ENCODE peak calls at places on chromosomes 6 and 20, in nine cellular contexts. R, D, N, Y, K, Z, Q, C and G are unnamed samples.

GRCh38 chr6:42889815-42890214 is 10.4 kb downstream of the RPL7L1 start:
- DNase-seq in Y (no peak), R (no peak), K (no peak), D (no peak), N (no peak), Z (no peak), Q (no peak), C (peak), G (no peak)

GRCh38 chr6:8462694-8463093 is 27.3 kb upstream of the SLC35B3 start:
- DNase-seq in R (no peak), C (no peak), Z (no peak), K (no peak), Q (no peak), Y (no peak), D (no peak), N (no peak), G (no peak)

GRCh38 chr20:58236612-58237317 is 8.3 kb upstream of the ANKRD60 start:
- DNase-seq in K (peak), Q (peak), D (peak), R (peak), Z (peak), N (peak), Y (peak), C (peak), G (peak)

GRCh38 chr6:135576055-135576454 is 78.5 kb upstream of the AHI1 start:
- DNase-seq in Z (no peak), R (no peak), Y (peak), K (peak), D (no peak), C (no peak), Q (no peak), N (peak), G (no peak)

GRCh38 chr20:4956200-4956810 is 45.0 kb downstream of the SLC23A2 start:
- DNase-seq in D (peak), R (peak), Q (no peak), Z (no peak), C (peak), K (peak), N (peak), Y (peak), G (no peak)

GRCh38 chr20:41247523-41248370 is 69.8 kb downstream of the ZHX3 start:
- DNase-seq in Z (no peak), C (no peak), Q (no peak), R (no peak), N (no peak), K (no peak), Y (no peak), D (no peak), G (no peak)

GRCh38 chr6:74715362-74716068 is 490.3 kb downstream of the COL12A1 start:
- DNase-seq in D (no peak), R (no peak), Y (no peak), K (peak), Z (no peak), Q (no peak), N (peak), C (peak), G (no peak)

GRCh38 chr20:53707341-53708102 is 113.9 kb upstream of the ZNF217 start:
- DNase-seq in Q (no peak), D (peak), Y (no peak), C (no peak), K (peak), N (peak), Z (no peak), R (no peak), G (no peak)

GRCh38 chr20:31833931-31834521 is 11.4 kb downstream of the FOXS1 start:
- DNase-seq in Q (no peak), R (no peak), Z (no peak), K (no peak), N (no peak), D (no peak), Y (no peak), C (no peak), G (no peak)

GRCh38 chr20:40173877-40174276 is 515.2 kb downstream of the MAFB start:
- DNase-seq in Y (no peak), K (no peak), N (no peak), R (no peak), Q (no peak), D (no peak), C (no peak), Z (no peak), G (no peak)

GRCh38 chr20:29300579-29301551 is 1956.6 kb upstream of the DEFB115 start:
- DNase-seq in Q (no peak), Y (no peak), Z (no peak), K (no peak), N (no peak), C (no peak), R (no peak), D (no peak), G (no peak)

GRCh38 chr20:59032713-59033059 is 551 bp upstream of the ATP5F1E start:
- DNase-seq in Z (no peak), K (peak), Q (no peak), N (peak), Y (peak), C (peak), R (no peak), D (no peak), G (no peak)

GRCh38 chr6:45419574-45420082 is 41.9 kb upstream of the SUPT3H start:
- DNase-seq in Q (peak), D (peak), Z (peak), Y (no peak), N (peak), K (no peak), C (peak), R (peak), G (peak)

GRCh38 chr6:73032586-73032985 is 192.7 kb downstream of the KHDC1L start:
- DNase-seq in Z (no peak), C (peak), K (peak), N (peak), Y (no peak), D (no peak), R (no peak), Q (no peak), G (no peak)

GRCh38 chr6:158825951-158826306 is 6.8 kb upstream of the EZR start:
- DNase-seq in D (no peak), R (no peak), C (no peak), Y (no peak), K (no peak), Q (no peak), N (peak), Z (no peak), G (no peak)

GRCh38 chr20:5674176-5674660 is 76.0 kb upstream of the SHLD1 start:
- DNase-seq in Y (no peak), C (peak), Q (no peak), K (no peak), N (peak), R (no peak), Z (no peak), D (peak), G (no peak)

GRCh38 chr6:29620629-29621028 is 12.4 kb downstream of the GABBR1 start:
- DNase-seq in K (no peak), Q (no peak), R (no peak), C (no peak), Y (no peak), D (no peak), Z (no peak), N (no peak), G (no peak)

GRCh38 chr6:38136547-38136946 is 317.0 kb downstream of the ZFAND3 start:
- DNase-seq in R (no peak), Z (no peak), K (no peak), Y (no peak), C (no peak), D (no peak), N (peak), Q (no peak), G (no peak)

GRCh38 chr6:1770435-1770843 is 160.7 kb downstream of the FOXC1 start:
- DNase-seq in R (peak), D (no peak), C (no peak), N (peak), Z (peak), Y (no peak), Q (no peak), K (no peak), G (peak)

GRCh38 chr20:53126185-53126584 is 154.0 kb downstream of the TSHZ2 start:
- DNase-seq in D (no peak), N (no peak), K (no peak), Z (no peak), C (peak), Y (peak), Q (no peak), R (no peak), G (no peak)

GRCh38 chr20:3162080-3162611 is 2.5 kb upstream of the FASTKD5 start:
- DNase-seq in Z (no peak), Q (no peak), N (no peak), C (no peak), R (no peak), D (no peak), Y (peak), K (no peak), G (no peak)

GRCh38 chr20:50967621-50968020 is 9.0 kb downstream of the MOCS3 start:
- DNase-seq in Q (no peak), R (no peak), Y (no peak), N (peak), K (peak), Z (no peak), C (no peak), D (no peak), G (no peak)